ENCODE peak calls at places on chromosomes 1 and 21, in six cellular contexts. P is tibial artery, B is WERI-Rb-1, G is heart right ventricle, J is K562, K is adrenal gland. O is an unnamed sample.

GRCh38 chr1:3788756-3789420 is 7.4 kb downstream of the LRRC47 start:
- DNase-seq in P (no peak), K (no peak), B (no peak), J (no peak), G (peak; percentile 28), O (no peak)

GRCh38 chr1:70487910-70488665 is 77.0 kb downstream of the CTH start:
- DNase-seq in K (no peak), J (peak; percentile 72), G (no peak), B (peak; percentile 75), P (no peak), O (no peak)

GRCh38 chr21:31872072-31872451 is 758 bp upstream of the HUNK start:
- DNase-seq in J (no peak), B (no peak), P (no peak), G (no peak), K (no peak), O (no peak)

GRCh38 chr21:9730866-9731265 is 790.5 kb upstream of the TPTE start:
- DNase-seq in K (no peak), P (no peak), G (no peak), J (no peak), B (no peak), O (no peak)

GRCh38 chr21:39003982-39004775 is 179.1 kb downstream of the PSMG1 start:
- DNase-seq in K (no peak), B (no peak), G (no peak), P (no peak), J (peak; percentile 30), O (no peak)

GRCh38 chr1:41659903-41660302 is 175.4 kb upstream of the EDN2 start:
- DNase-seq in J (no peak), K (no peak), B (no peak), G (no peak), P (no peak), O (no peak)

GRCh38 chr1:50667710-50668356 is 244.6 kb upstream of the DMRTA2 start:
- DNase-seq in K (no peak), B (no peak), P (no peak), J (no peak), G (no peak), O (no peak)

GRCh38 chr1:198657550-198658064 is 18.8 kb downstream of the PTPRC start:
- DNase-seq in G (no peak), J (peak; percentile 21), K (no peak), P (no peak), B (no peak), O (no peak)

GRCh38 chr1:155479205-155479604 is 83.4 kb downstream of the ASH1L start:
- DNase-seq in P (no peak), J (no peak), G (no peak), K (no peak), B (no peak), O (no peak)

GRCh38 chr1:228376651-228377631 is 29.7 kb downstream of the TRIM11 start:
- DNase-seq in P (peak; percentile 62), G (peak; percentile 14), K (no peak), B (no peak), J (no peak), O (no peak)

GRCh38 chr1:228379165-228379460 is 27.5 kb downstream of the TRIM11 start:
- DNase-seq in K (no peak), B (no peak), P (peak; percentile 67), J (no peak), G (peak; percentile 35), O (no peak)

GRCh38 chr1:228378453-228379164 is 28.0 kb downstream of the TRIM11 start:
- DNase-seq in P (peak; percentile 87), J (peak; percentile 77), B (peak; percentile 69), K (peak; percentile 91), G (peak; percentile 76), O (peak; percentile 54)

GRCh38 chr1:228376262-228376628 is 30.4 kb downstream of the TRIM11 start:
- DNase-seq in J (no peak), P (no peak), G (no peak), K (no peak), B (no peak), O (no peak)

DNA sequence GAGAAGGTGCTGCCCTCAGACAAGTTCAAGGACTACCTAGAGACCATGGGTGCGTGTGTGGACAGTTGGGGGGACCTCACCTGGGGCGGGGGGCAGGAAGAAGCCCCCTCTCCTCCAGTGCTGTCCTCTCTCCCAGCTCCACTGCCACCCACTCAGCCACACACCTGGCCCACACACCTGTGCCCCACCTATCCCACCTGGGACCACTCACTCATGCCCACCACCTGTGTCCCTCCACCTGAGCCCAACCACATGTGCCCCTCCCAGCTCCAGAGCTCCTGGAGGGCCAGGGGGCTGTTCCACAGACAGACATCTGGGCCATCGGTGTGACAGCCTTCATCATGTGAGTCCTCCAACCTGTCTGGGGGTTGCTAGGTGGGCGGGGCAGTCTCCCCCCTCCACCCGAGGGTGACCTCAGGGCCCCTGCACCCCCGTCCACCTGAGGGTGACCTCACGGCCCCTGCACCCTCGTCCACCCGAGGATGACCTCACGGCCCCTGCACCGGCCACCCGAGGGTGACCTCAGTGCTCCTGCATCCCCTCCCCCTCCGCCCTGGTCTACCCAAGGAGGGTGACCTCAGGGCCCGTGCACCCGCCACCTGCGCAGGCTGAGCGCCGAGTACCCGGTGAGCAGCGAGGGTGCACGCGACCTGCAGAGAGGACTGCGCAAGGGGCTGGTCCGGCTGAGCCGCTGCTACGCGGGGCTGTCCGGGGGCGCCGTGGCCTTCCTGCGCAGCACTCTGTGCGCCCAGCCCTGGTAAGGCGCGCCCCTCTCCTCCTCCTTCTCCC is 28.8 kb downstream of the TRIM11 start:
- DNase-seq in G (peak; percentile 34), P (peak; percentile 69), B (no peak), K (peak; percentile 68), J (no peak), O (no peak)
- H3K27ac ChIP-seq in G (peak overlapping the region; percentile 43), P (peak overlapping the region; percentile 65), B (no peak overlapping the region), K (peak overlapping the region; percentile 85), J (no peak overlapping the region), O (no peak overlapping the region)

GRCh38 chr21:26519142-26519541 is 53.9 kb downstream of the CYYR1 start:
- DNase-seq in K (no peak), G (no peak), J (no peak), B (no peak), P (no peak), O (no peak)

GRCh38 chr21:26522704-26523103 is 50.4 kb downstream of the CYYR1 start:
- DNase-seq in J (no peak), K (no peak), G (no peak), P (no peak), B (no peak), O (no peak)
- H3K27ac ChIP-seq in J (no peak overlapping the region), K (no peak overlapping the region), G (no peak overlapping the region), P (no peak overlapping the region), B (no peak overlapping the region), O (no peak overlapping the region)

DNA sequence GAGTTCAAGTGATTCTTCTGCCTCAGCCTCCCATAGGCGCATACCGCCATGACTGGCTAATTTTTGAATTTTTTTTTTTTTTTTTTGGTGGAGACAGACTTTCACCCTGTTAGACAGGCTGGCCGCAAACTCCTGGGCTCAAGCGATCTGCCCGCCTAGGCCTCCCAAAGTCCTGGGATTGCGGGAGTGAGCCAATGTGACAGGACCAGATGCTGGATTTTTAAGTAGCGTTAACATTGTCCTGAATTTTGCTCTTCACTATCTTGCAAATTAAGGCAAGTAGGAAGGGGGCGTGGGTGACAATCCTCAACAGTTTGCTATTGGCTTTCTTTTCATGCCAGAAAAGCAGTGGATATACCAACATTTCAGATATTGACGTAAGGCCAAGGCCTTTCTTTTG is 49.7 kb upstream of the TSNAX start:
- DNase-seq in G (no peak), J (no peak), K (no peak), P (no peak), B (no peak), O (no peak)
- H3K27ac ChIP-seq in G (no peak overlapping the region), J (no peak overlapping the region), K (no peak overlapping the region), P (no peak overlapping the region), B (no peak overlapping the region), O (no peak overlapping the region)

GRCh38 chr1:19460535-19461351 is 24.6 kb downstream of the CAPZB start:
- DNase-seq in G (no peak), J (no peak), B (no peak), K (no peak), P (no peak), O (no peak)
- H3K27ac ChIP-seq in G (no peak overlapping the region), J (no peak overlapping the region), B (peak overlapping the region; percentile 39), K (no peak overlapping the region), P (no peak overlapping the region), O (no peak overlapping the region)

GRCh38 chr1:223849855-223850254 is 4.1 kb upstream of the TP53BP2 start:
- DNase-seq in P (no peak), G (no peak), K (no peak), B (no peak), J (no peak), O (no peak)

GRCh38 chr1:223846668-223847007 is 891 bp upstream of the TP53BP2 start:
- DNase-seq in B (no peak), P (no peak), J (peak; percentile 63), G (peak; percentile 26), K (peak; percentile 36), O (peak; percentile 63)

GRCh38 chr1:223847781-223848345 is 2.1 kb upstream of the TP53BP2 start:
- DNase-seq in P (no peak), J (peak; percentile 80), G (no peak), K (no peak), B (no peak), O (no peak)

GRCh38 chr1:223848536-223848935 is 2.8 kb upstream of the TP53BP2 start:
- DNase-seq in K (no peak), B (no peak), G (no peak), J (no peak), P (no peak), O (no peak)

GRCh38 chr1:223849352-223849751 is 3.6 kb upstream of the TP53BP2 start:
- DNase-seq in B (no peak), J (no peak), P (no peak), K (no peak), G (no peak), O (no peak)
- H3K27ac ChIP-seq in B (no peak overlapping the region), J (no peak overlapping the region), P (no peak overlapping the region), K (no peak overlapping the region), G (no peak overlapping the region), O (no peak overlapping the region)

GRCh38 chr1:243786546-243786945 is 63.5 kb downstream of the AKT3 start:
- DNase-seq in B (no peak), K (no peak), P (no peak), J (no peak), G (no peak), O (no peak)
- H3K27ac ChIP-seq in B (no peak overlapping the region), K (no peak overlapping the region), P (no peak overlapping the region), J (no peak overlapping the region), G (no peak overlapping the region), O (no peak overlapping the region)